ENCODE peak calls at places on chromosome 5, in four cellular contexts. One of them, this sample, is unnamed.

GRCh38 chr5:174454890-174455289 is 269.5 kb upstream of the MSX2 start:
- DNase-seq in fibroblast of pulmonary artery: no peak
- DNase-seq in Peyer's patch: no peak
- DNase-seq in AG04450: no peak
- DNase-seq in this sample: no peak

GRCh38 chr5:175654807-175655206 is 3.1 kb upstream of the HRH2 start:
- DNase-seq in fibroblast of pulmonary artery: no peak
- DNase-seq in Peyer's patch: no peak
- DNase-seq in AG04450: no peak
- DNase-seq in this sample: no peak

GRCh38 chr5:76499528-76500161 is 96.6 kb downstream of the IQGAP2 start:
- DNase-seq in fibroblast of pulmonary artery: no peak
- DNase-seq in Peyer's patch: no peak
- DNase-seq in AG04450: no peak
- DNase-seq in this sample: no peak

GRCh38 chr5:54344653-54345052 is 34.3 kb upstream of the ARL15 start:
- DNase-seq in fibroblast of pulmonary artery: no peak
- DNase-seq in Peyer's patch: no peak
- DNase-seq in AG04450: no peak
- DNase-seq in this sample: peak

GRCh38 chr5:31481531-31481930 is 50.4 kb downstream of the DROSHA start:
- DNase-seq in fibroblast of pulmonary artery: no peak
- DNase-seq in Peyer's patch: no peak
- DNase-seq in AG04450: no peak
- DNase-seq in this sample: no peak

GRCh38 chr5:106956187-106956586 is 714.5 kb downstream of the EFNA5 start:
- DNase-seq in fibroblast of pulmonary artery: no peak
- DNase-seq in Peyer's patch: no peak
- DNase-seq in AG04450: no peak
- DNase-seq in this sample: no peak

GRCh38 chr5:57676228-57677098 is 193.9 kb upstream of the ACTBL2 start:
- DNase-seq in fibroblast of pulmonary artery: peak
- DNase-seq in Peyer's patch: no peak
- DNase-seq in AG04450: peak
- DNase-seq in this sample: peak

GRCh38 chr5:150323092-150323491 is 20.4 kb upstream of the ARSI start:
- DNase-seq in fibroblast of pulmonary artery: peak
- DNase-seq in Peyer's patch: no peak
- DNase-seq in AG04450: peak
- DNase-seq in this sample: no peak

GRCh38 chr5:180495292-180495691 is 1.1 kb downstream of the CNOT6 start:
- DNase-seq in fibroblast of pulmonary artery: no peak
- DNase-seq in Peyer's patch: no peak
- DNase-seq in AG04450: no peak
- DNase-seq in this sample: no peak

GRCh38 chr5:158154226-158155005 is 295.5 kb upstream of the CLINT1 start:
- DNase-seq in fibroblast of pulmonary artery: peak
- DNase-seq in Peyer's patch: no peak
- DNase-seq in AG04450: no peak
- DNase-seq in this sample: peak

GRCh38 chr5:16411235-16411634 is 54.4 kb downstream of the ZNF622 start:
- DNase-seq in fibroblast of pulmonary artery: no peak
- DNase-seq in Peyer's patch: no peak
- DNase-seq in AG04450: no peak
- DNase-seq in this sample: peak

GRCh38 chr5:143696920-143697319 is 115.0 kb upstream of the HMHB1 start:
- DNase-seq in fibroblast of pulmonary artery: no peak
- DNase-seq in Peyer's patch: no peak
- DNase-seq in AG04450: no peak
- DNase-seq in this sample: no peak

GRCh38 chr5:169037478-169037877 is 263.5 kb downstream of the SLIT3 start:
- DNase-seq in fibroblast of pulmonary artery: no peak
- DNase-seq in Peyer's patch: no peak
- DNase-seq in AG04450: no peak
- DNase-seq in this sample: no peak

GRCh38 chr5:139639619-139640431 is 8.3 kb upstream of the CXXC5 start:
- DNase-seq in fibroblast of pulmonary artery: no peak
- DNase-seq in Peyer's patch: no peak
- DNase-seq in AG04450: no peak
- DNase-seq in this sample: no peak

GRCh38 chr5:177319913-177320588 is 8.4 kb upstream of the MXD3 start:
- DNase-seq in fibroblast of pulmonary artery: no peak
- DNase-seq in Peyer's patch: no peak
- DNase-seq in AG04450: no peak
- DNase-seq in this sample: no peak

GRCh38 chr5:37803487-37803886 is 36.4 kb downstream of the GDNF start:
- DNase-seq in fibroblast of pulmonary artery: no peak
- DNase-seq in Peyer's patch: no peak
- DNase-seq in AG04450: no peak
- DNase-seq in this sample: no peak

GRCh38 chr5:159992566-159992965 is 16.4 kb upstream of the TTC1 start:
- DNase-seq in fibroblast of pulmonary artery: no peak
- DNase-seq in Peyer's patch: no peak
- DNase-seq in AG04450: no peak
- DNase-seq in this sample: no peak

GRCh38 chr5:148509893-148510292 is 126.1 kb downstream of the FBXO38 start:
- DNase-seq in fibroblast of pulmonary artery: no peak
- DNase-seq in Peyer's patch: no peak
- DNase-seq in AG04450: no peak
- DNase-seq in this sample: no peak

GRCh38 chr5:149837680-149838269 is 106.8 kb downstream of the PDE6A start:
- DNase-seq in fibroblast of pulmonary artery: peak
- DNase-seq in Peyer's patch: no peak
- DNase-seq in AG04450: peak
- DNase-seq in this sample: peak

GRCh38 chr5:523658-524441 is 399 bp downstream of the SLC9A3 start:
- DNase-seq in fibroblast of pulmonary artery: no peak
- DNase-seq in Peyer's patch: no peak
- DNase-seq in AG04450: no peak
- DNase-seq in this sample: no peak

GRCh38 chr5:932628-933250 is 40.1 kb downstream of the TRIP13 start:
- DNase-seq in fibroblast of pulmonary artery: peak
- DNase-seq in Peyer's patch: no peak
- DNase-seq in AG04450: no peak
- DNase-seq in this sample: peak

DNA sequence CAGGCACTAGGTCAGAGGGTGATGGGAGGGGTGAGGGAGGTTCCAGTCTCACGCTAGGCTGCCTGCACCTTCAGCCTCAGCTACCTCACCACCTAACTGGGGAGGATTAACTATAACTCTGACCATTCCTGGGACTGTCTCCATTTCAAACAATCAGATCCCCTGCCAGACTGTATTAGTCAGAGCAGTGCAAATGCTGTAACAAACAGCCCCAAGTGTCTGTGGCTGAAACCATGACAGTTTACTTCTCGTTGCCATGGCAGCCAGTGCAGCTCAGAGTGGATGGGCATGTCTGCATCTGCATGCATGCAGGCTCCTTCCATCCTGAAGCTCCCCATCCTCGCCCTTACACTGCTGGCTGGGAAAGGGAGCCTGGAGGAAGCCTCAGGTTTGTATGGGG is 86.7 kb downstream of the KCNIP1 start:
- DNase-seq in fibroblast of pulmonary artery: no peak
- DNase-seq in Peyer's patch: no peak
- DNase-seq in AG04450: no peak
- DNase-seq in this sample: no peak
- TF ChIP-seq CTCF in fibroblast of pulmonary artery: no peak
- TF ChIP-seq CTCF in Peyer's patch: no peak
- TF ChIP-seq CTCF in AG04450: no peak
- TF ChIP-seq CTCF in this sample: no peak

DNA sequence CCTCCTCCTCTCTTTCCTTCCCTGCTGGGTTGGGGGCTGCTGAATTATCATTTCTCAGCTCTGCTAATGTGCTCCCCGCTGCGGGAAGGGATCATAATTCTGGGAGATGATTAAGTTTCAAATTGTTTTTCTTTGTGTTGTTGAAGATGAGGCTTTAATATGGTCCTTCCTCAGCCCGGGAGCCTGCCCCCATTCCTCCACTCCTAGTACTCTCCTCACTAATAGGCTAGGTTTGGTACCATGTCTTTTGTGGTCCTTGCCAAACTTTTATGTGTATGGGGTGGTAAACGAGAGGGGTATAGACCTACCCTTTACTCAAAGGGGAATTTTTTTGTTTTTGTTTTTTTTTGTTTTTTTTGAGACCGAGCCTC is 5.7 kb upstream of the PCDH1 start:
- DNase-seq in fibroblast of pulmonary artery: no peak
- DNase-seq in Peyer's patch: no peak
- DNase-seq in AG04450: no peak
- DNase-seq in this sample: no peak
- H3K4me3 ChIP-seq in fibroblast of pulmonary artery: no peak
- H3K4me3 ChIP-seq in Peyer's patch: no peak
- H3K4me3 ChIP-seq in AG04450: no peak
- H3K4me3 ChIP-seq in this sample: no peak

GRCh38 chr5:133227082-133227481 is 175.3 kb downstream of the HSPA4 start:
- DNase-seq in fibroblast of pulmonary artery: no peak
- DNase-seq in Peyer's patch: no peak
- DNase-seq in AG04450: no peak
- DNase-seq in this sample: no peak
- TF ChIP-seq CTCF in fibroblast of pulmonary artery: no peak
- TF ChIP-seq CTCF in Peyer's patch: no peak
- TF ChIP-seq CTCF in AG04450: no peak
- TF ChIP-seq CTCF in this sample: no peak

DNA sequence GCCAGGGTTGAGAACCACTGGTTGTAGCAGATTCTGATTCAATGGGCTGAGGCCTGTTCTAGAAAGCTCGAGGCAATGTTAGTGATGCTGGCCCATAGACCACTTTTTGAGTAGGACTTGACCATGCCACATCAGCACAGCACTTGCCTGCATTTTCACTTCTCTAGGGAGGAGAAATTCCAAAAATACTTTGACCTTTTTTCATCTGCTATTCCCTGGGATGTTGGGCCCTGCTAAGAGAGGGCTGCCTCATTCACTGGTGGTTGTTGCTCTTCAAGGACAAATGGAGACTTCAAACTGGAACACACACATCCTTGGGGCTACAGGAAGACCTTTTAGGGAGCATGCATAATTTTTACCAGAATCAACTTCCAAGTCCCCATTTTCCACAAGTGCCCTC is 12.8 kb upstream of the TGFBI start:
- DNase-seq in fibroblast of pulmonary artery: no peak
- DNase-seq in Peyer's patch: no peak
- DNase-seq in AG04450: no peak
- DNase-seq in this sample: no peak
- H3K4me3 ChIP-seq in fibroblast of pulmonary artery: no peak
- H3K4me3 ChIP-seq in Peyer's patch: no peak
- H3K4me3 ChIP-seq in AG04450: no peak
- H3K4me3 ChIP-seq in this sample: no peak

This sample was measured in fibroblast of the aortic adventitia.